ENCODE peak calls at places on chromosomes 5 and 9, in six cellular contexts. R is endothelial cell of umbilical vein, B is neural progenitor cell, F is lung, S is fibroblast of lung, D is Panc1. Y is an unnamed sample. For H3K4me1, the result is how much of the 10 kb centered on the place peaks cover.

GRCh38 chr9:108142504-108143201 is 653.1 kb upstream of the KLF4 start:
- DNase-seq in D (no peak), S (peak), R (peak), B (peak), F (peak), Y (peak)

GRCh38 chr5:174327317-174327864 is 281.9 kb downstream of the NSG2 start:
- DNase-seq in B (peak), D (peak), R (no peak), S (peak), F (no peak), Y (peak)

GRCh38 chr5:81068063-81068462 is 107.9 kb downstream of the RASGRF2 start:
- DNase-seq in F (no peak), B (no peak), S (no peak), D (no peak), R (peak), Y (no peak)

GRCh38 chr9:27108981-27109541 is at the start of gene TEK:
- DNase-seq in B (peak), F (no peak), D (no peak), S (peak), R (peak), Y (no peak)

GRCh38 chr9:752201-752600 is 89.3 kb upstream of the DMRT1 start:
- DNase-seq in D (no peak), S (peak), B (no peak), R (peak), F (no peak), Y (no peak)

GRCh38 chr5:172370237-172370640 is 84.1 kb downstream of the SH3PXD2B start:
- DNase-seq in B (no peak), S (no peak), F (no peak), D (no peak), R (no peak), Y (no peak)

GRCh38 chr9:17063535-17064135 is 71.2 kb upstream of the CNTLN start:
- DNase-seq in R (peak), F (no peak), D (peak), B (peak), S (peak), Y (no peak)

GRCh38 chr9:113548221-113549041 is 84.9 kb downstream of the RGS3 start:
- DNase-seq in B (peak), D (no peak), F (peak), S (peak), R (peak), Y (peak)

GRCh38 chr5:179323026-179323571 is 22.2 kb downstream of the ADAMTS2 start:
- DNase-seq in D (no peak), F (no peak), R (no peak), B (no peak), S (no peak), Y (no peak)

GRCh38 chr9:6433405-6433804 is 20.4 kb downstream of the UHRF2 start:
- DNase-seq in B (no peak), R (peak), F (no peak), D (no peak), S (peak), Y (no peak)

DNA sequence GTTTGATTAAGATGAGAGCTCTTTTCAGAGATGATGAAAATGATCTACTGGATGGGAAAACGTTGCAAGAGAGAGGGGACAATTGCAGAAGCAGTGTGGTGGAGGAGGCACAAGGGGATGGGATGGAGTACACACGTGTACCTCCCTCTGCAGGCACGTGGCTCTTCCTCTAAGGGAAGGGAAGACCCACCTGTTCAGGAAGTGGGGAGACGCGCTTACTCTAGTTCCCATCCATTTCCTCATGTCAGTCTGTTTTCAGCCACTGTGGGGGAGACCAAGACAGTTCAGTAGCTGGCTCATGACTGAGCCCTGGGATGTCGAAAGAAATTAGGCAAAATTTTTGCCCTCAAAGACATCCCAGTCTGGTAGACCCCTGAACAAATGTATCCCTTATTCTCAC is 619.2 kb upstream of the CLINT1 start:
- DNase-seq in B (no peak), S (no peak), D (no peak), R (no peak), F (no peak), Y (no peak)
- H3K27ac ChIP-seq in B (no peak), S (no peak), D (no peak), R (no peak), F (no peak), Y (no peak)

GRCh38 chr5:150618588-150619281 is 21.7 kb upstream of the SYNPO start:
- DNase-seq in F (no peak), R (no peak), D (no peak), B (no peak), S (peak), Y (no peak)
- H3K4me3 ChIP-seq in F (no peak), R (no peak), D (no peak), B (no peak), S (no peak), Y (no peak)

DNA sequence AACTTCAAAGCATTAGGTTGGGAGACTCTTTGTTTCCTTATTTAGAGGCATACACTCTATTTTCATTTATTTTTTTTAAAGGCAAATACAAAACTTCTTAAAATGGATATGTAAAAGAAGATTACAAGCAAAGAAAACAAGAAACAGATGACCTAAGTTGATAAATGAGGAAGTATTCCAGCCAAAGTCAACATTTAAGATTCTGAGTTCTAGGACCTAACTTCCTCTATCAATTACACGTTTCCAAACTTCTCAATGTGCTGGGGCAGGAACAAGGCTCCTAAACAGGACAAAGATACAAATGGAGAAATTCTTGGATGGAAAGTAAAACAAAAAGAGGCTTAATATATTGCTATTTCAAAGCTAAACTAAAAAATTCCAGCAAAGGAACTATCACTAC is 89.5 kb downstream of the TLE1 start:
- DNase-seq in R (peak), S (peak), F (no peak), B (no peak), D (no peak), Y (no peak)
- H3K4me1 ChIP-seq in R (half or more), S (under half), F (under half), B (under half), D (under half), Y (half or more)

GRCh38 chr5:10527281-10527950 is 36.5 kb upstream of the ANKRD33B start:
- DNase-seq in B (no peak), R (no peak), S (peak), D (no peak), F (no peak), Y (no peak)

GRCh38 chr5:10528056-10528816 is 35.6 kb upstream of the ANKRD33B start:
- DNase-seq in B (no peak), F (no peak), D (no peak), S (peak), R (no peak), Y (no peak)

GRCh38 chr5:10522224-10522611 is 41.7 kb upstream of the ANKRD33B start:
- DNase-seq in B (no peak), S (no peak), D (no peak), F (no peak), R (no peak), Y (no peak)

GRCh38 chr5:10524376-10525123 is 39.3 kb upstream of the ANKRD33B start:
- DNase-seq in S (peak), R (no peak), F (no peak), B (no peak), D (no peak), Y (no peak)

DNA sequence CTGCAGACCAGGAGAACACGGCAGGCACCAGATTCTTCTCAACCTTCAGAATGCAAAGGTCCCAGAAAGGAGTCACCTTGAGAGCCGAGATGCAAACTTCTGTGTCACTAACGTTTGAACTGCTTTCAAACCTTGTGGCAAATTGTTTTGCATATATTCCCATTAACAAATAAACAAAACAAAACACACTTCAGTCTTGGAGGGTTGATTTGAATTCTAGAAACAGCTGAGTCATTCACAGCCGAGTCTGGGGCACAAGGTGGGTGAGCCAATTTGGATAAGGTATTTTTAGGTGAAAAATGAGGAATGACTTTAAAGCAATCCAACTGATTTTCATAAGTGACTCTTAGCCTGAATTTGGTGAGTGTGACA is 38.8 kb upstream of the ANKRD33B start:
- DNase-seq in F (no peak), R (no peak), D (no peak), B (no peak), S (no peak), Y (no peak)
- H3K27ac ChIP-seq in F (no peak), R (no peak), D (no peak), B (no peak), S (peak), Y (no peak)

DNA sequence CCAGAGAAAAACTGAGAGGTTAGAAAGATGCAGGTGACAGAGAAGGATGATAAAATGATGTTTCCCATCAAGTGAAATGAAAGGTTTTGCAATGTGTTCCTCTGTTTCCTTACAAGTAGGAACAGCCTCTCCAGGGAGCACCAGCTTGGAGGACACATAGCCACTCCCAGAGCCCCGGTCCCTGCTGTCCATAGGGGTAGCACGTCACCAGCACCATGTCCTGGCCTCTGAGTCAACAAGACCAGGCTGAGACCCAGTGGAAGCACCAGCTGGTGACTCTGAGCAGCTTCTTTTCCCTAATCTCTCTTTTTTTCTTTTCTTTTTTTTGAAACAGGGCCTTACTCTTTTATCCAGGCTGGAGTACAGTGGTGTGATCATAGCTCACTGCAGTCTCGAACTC is 19.4 kb upstream of the HMCN2 start:
- DNase-seq in B (no peak), R (no peak), F (no peak), D (no peak), S (no peak), Y (no peak)
- H3K4me3 ChIP-seq in B (no peak), R (no peak), F (no peak), D (no peak), S (no peak), Y (no peak)

GRCh38 chr9:121192959-121193645 is 8.6 kb downstream of the RAB14 start:
- DNase-seq in B (no peak), S (no peak), F (no peak), R (no peak), D (no peak), Y (no peak)
- H3K4me1 ChIP-seq in B (under half), S (under half), F (under half), R (under half), D (under half), Y (half or more)

GRCh38 chr9:128638580-128638979 is 18.1 kb downstream of the DYNC2I2 start:
- DNase-seq in R (no peak), S (no peak), B (no peak), F (no peak), D (no peak), Y (no peak)

GRCh38 chr9:128636024-128636390 is 20.6 kb downstream of the DYNC2I2 start:
- DNase-seq in S (no peak), D (no peak), R (no peak), F (peak), B (peak), Y (no peak)

GRCh38 chr9:128635266-128636023 is 21.2 kb downstream of the DYNC2I2 start:
- DNase-seq in S (peak), F (peak), B (peak), R (peak), D (peak), Y (peak)

GRCh38 chr9:128637656-128638055 is 19.0 kb downstream of the DYNC2I2 start:
- DNase-seq in B (no peak), R (peak), D (no peak), S (peak), F (no peak), Y (no peak)

DNA sequence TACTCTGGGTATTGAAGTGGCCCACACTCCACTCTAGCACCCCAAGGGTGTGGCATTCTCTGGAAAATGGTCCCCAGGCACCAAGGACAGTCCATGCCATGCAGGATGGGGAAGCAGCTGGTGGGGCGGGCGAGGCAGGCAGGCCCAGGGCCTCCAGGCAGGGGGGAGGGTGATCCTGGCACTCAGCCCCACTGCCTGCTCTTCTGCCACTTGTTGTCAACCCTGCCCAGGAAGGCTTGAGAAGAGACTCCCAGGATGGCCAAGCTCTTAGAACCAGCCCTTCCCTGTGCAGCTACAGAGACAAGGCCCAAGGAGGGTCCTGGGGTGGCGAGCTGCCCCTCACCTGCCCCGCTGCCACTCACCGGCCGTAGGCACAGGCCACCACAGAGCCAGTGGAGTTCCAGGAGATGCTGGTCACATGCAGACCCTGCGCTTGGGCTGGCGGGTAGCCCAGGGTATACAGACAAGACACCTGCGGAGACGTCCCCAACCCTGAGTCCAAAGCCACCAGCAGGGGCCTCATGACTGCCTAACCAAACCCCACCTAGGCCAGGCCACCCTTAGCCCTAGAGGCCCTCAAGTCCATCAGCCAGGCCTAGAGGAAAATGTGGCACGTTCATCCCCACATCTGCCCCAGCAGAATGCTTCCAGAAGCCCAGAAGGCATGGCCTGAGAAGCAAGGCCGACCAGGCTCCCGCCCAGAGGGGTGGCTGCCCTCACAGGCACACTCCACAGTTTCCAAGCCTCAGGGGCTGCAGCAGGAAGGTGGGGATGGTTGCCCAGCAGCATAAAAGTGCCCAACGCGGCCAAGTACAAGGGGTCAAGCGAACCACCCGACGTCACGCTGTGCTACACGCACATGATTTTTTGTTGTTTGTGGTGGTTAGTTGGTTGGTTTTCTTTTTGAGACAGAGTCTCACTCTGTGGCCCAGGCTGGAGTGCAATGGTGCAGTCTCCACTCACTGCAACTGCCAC is 19.8 kb downstream of the DYNC2I2 start:
- DNase-seq in F (no peak), R (no peak), B (no peak), S (no peak), D (no peak), Y (no peak)
- H3K27ac ChIP-seq in F (peak), R (no peak), B (no peak), S (peak), D (peak), Y (peak)

GRCh38 chr9:127580371-127580770 is 31.7 kb upstream of the STXBP1 start:
- DNase-seq in S (no peak), F (no peak), R (no peak), D (no peak), B (no peak), Y (no peak)
- H3K4me3 ChIP-seq in S (no peak), F (no peak), R (no peak), D (no peak), B (no peak), Y (no peak)

Y was measured in gastrocnemius medialis.